ENCODE peak calls at places on chromosomes 4 and X, in eight cellular contexts. J, M, I, Z, W, Q, P and O are unnamed samples.

GRCh38 chr4:140237616-140238352 is 83.8 kb upstream of the MAML3 start:
- DNase-seq in Z (peak; percentile 90), W (no peak), J (no peak), I (peak; percentile 97), M (peak; percentile 93), Q (peak; percentile 72), P (peak; percentile 93), O (no peak)

GRCh38 chr4:108359130-108359709 is 190.5 kb upstream of the LEF1 start:
- DNase-seq in P (no peak), M (no peak), J (no peak), Q (no peak), Z (no peak), I (no peak), W (no peak), O (no peak)

GRCh38 chr4:147731611-147732515 is at the start of gene ARHGAP10:
- DNase-seq in Z (peak; percentile 65), W (peak; percentile 82), P (peak; percentile 82), Q (peak; percentile 83), J (no peak), M (peak; percentile 73), I (peak; percentile 85), O (peak; percentile 71)

GRCh38 chr4:53196872-53197759 is 168.7 kb downstream of the SCFD2 start:
- DNase-seq in I (peak; percentile 95), J (peak; percentile 70), M (peak; percentile 60), Z (no peak), Q (peak; percentile 84), P (peak; percentile 90), W (peak; percentile 47), O (peak; percentile 89)

GRCh38 chrX:45309096-45309495 is 108.4 kb upstream of the DIPK2B start:
- DNase-seq in W (no peak), M (peak; percentile 39), P (peak; percentile 52), Z (no peak), J (no peak), I (peak; percentile 28), Q (no peak), O (no peak)

GRCh38 chr4:52704676-52705075 is 45.6 kb upstream of the USP46 start:
- DNase-seq in Q (no peak), I (no peak), Z (no peak), P (no peak), W (no peak), M (no peak), J (no peak), O (no peak)

GRCh38 chr4:16867827-16868226 is 30.6 kb downstream of the LDB2 start:
- DNase-seq in Z (no peak), M (no peak), P (no peak), Q (no peak), W (no peak), I (no peak), J (no peak), O (no peak)

GRCh38 chr4:152988721-152989553 is 52.8 kb downstream of the FHDC1 start:
- DNase-seq in J (no peak), W (no peak), I (no peak), P (no peak), M (no peak), Q (no peak), Z (no peak), O (no peak)

GRCh38 chrX:122770581-122770980 is 413.5 kb upstream of the GRIA3 start:
- DNase-seq in W (no peak), J (no peak), Z (no peak), Q (no peak), I (no peak), P (no peak), M (peak; percentile 55), O (no peak)

GRCh38 chrX:47608130-47608810 is 11.4 kb downstream of the SYN1 start:
- DNase-seq in P (no peak), I (no peak), Z (peak; percentile 70), Q (no peak), J (no peak), M (no peak), W (no peak), O (no peak)

GRCh38 chr4:174136013-174136412 is 147.5 kb downstream of the FBXO8 start:
- DNase-seq in J (no peak), M (no peak), W (no peak), Z (no peak), Q (peak; percentile 19), I (peak; percentile 37), P (no peak), O (no peak)

GRCh38 chrX:3345281-3346081 is 971 bp downstream of the MXRA5 start:
- DNase-seq in I (peak; percentile 11), P (no peak), J (no peak), Q (peak; percentile 66), W (peak; percentile 63), M (peak; percentile 44), Z (peak; percentile 61), O (no peak)

GRCh38 chrX:123899701-123900100 is 39.8 kb downstream of the XIAP start:
- DNase-seq in W (no peak), Z (no peak), P (peak; percentile 28), Q (no peak), J (no peak), M (peak; percentile 17), I (no peak), O (no peak)

GRCh38 chr4:88054909-88055308 is 47.5 kb downstream of the PKD2 start:
- DNase-seq in J (peak; percentile 23), I (peak; percentile 62), M (peak; percentile 23), W (peak; percentile 39), Z (peak; percentile 60), Q (peak; percentile 69), P (peak; percentile 72), O (peak; percentile 69)

GRCh38 chrX:39821011-39821708 is 276.6 kb downstream of the BCOR start:
- DNase-seq in M (peak; percentile 16), P (peak; percentile 17), J (no peak), W (no peak), I (peak; percentile 29), Q (peak; percentile 73), Z (peak; percentile 77), O (no peak)

GRCh38 chr4:7864685-7865084 is 75.0 kb downstream of the AFAP1 start:
- DNase-seq in Q (no peak), P (no peak), W (no peak), M (no peak), I (no peak), J (no peak), Z (no peak), O (no peak)

GRCh38 chr4:36609631-36610030 is 328.2 kb downstream of the DTHD1 start:
- DNase-seq in P (no peak), J (no peak), M (no peak), I (no peak), W (no peak), Q (no peak), Z (no peak), O (no peak)

GRCh38 chr4:36613999-36614398 is 332.6 kb downstream of the DTHD1 start:
- DNase-seq in W (no peak), I (no peak), Z (no peak), M (no peak), P (no peak), J (no peak), Q (no peak), O (no peak)

GRCh38 chr4:36610628-36611027 is 329.2 kb downstream of the DTHD1 start:
- DNase-seq in P (no peak), I (no peak), W (no peak), M (no peak), Z (no peak), J (no peak), Q (no peak), O (no peak)
- H3K27ac ChIP-seq in P (no peak overlapping the region), I (no peak overlapping the region), W (no peak overlapping the region), M (no peak overlapping the region), Z (no peak overlapping the region), J (no peak overlapping the region), Q (no peak overlapping the region), O (no peak overlapping the region)

GRCh38 chr4:71711985-71712348 is 71.9 kb downstream of the GC start:
- DNase-seq in I (no peak), Q (no peak), P (no peak), W (no peak), M (peak; percentile 58), J (no peak), Z (no peak), O (no peak)

GRCh38 chr4:71713611-71714203 is 70.2 kb downstream of the GC start:
- DNase-seq in M (peak; percentile 38), I (peak; percentile 81), J (peak; percentile 16), P (peak; percentile 77), Q (peak; percentile 77), W (peak; percentile 9), Z (no peak), O (peak; percentile 79)

GRCh38 chr4:71709961-71710360 is 73.9 kb downstream of the GC start:
- DNase-seq in J (no peak), Z (no peak), Q (no peak), I (peak; percentile 30), M (no peak), P (no peak), W (no peak), O (peak; percentile 76)

DNA sequence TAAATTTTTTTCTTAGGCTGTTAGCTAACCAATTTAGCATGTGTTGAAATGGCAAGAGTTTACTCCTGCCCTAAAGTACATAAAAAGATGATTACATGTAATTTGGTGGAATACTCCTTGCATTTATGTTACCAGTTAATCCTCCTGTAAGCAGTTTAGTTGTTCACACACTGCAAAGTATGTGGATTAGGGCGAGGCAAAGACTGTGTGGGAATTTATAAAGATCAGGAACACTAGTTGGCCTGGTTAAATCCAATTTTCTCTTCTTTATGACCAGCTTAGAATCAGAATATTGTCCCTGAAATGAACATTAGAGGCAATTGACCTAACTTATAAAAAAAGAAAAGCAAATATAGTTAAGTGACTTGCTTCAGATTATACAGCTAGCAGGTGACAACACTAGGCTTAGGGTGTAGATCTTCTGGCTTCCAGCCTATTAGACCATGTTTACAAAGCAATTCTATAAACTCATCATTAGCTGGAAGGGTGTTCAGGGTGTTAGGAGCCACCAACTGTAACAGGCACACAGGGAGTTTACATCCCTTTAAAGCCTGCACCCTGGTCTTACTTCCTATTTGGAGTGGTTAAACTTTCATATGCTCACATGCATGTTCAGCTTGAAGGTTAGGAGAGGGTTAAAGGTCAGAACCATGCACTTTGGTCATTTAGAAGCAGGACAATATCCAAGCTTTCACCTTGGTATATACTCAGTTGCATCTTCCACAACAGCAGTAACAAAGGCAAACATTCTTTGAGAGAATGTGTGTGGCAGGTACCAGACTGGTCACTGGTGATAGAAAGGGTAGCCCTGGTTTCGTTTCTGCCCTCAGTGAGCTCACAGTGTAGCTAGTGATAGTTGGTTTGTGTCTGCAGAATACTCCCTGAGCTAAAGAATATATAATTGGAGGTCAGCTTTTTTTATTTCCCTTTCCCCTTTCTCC is 72.6 kb downstream of the GC start:
- DNase-seq in Z (no peak), P (no peak), W (no peak), I (no peak), M (no peak), J (no peak), Q (peak; percentile 21), O (no peak)
- H2AFZ ChIP-seq in Z (no peak overlapping the region), P (no peak overlapping the region), W (no peak overlapping the region), I (peak overlapping the region; percentile 3), M (no peak overlapping the region), J (no peak overlapping the region), Q (no peak overlapping the region), O (no peak overlapping the region)

GRCh38 chr4:101791189-101791572 is 651 bp downstream of the BANK1 start:
- DNase-seq in M (no peak), I (no peak), P (no peak), W (no peak), Z (no peak), Q (no peak), J (peak; percentile 52), O (peak; percentile 45)
- H3K27ac ChIP-seq in M (no peak overlapping the region), I (no peak overlapping the region), P (no peak overlapping the region), W (no peak overlapping the region), Z (no peak overlapping the region), Q (peak overlapping the region; percentile 43), J (peak overlapping the region; percentile 85), O (peak overlapping the region; percentile 56)

DNA sequence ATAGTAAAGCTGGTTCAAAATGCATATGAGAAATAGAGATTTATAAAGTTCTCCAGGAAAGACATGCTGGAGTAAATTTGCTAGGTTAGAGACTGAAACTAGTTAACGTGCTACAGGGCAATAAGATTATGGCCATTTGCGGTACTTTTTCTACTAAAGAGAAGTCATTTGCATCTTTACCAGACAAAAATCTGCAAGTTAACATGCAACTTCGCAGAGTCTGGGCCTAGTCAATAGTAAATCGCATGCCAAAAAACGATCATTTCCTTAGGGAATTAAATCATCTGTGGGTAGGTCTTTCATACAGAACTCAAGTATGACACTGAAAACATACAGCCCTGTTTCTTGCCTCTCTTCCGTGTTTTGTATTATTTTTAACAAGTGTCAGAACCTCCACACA is 32.8 kb upstream of the REST start:
- DNase-seq in J (no peak), Z (no peak), Q (no peak), M (no peak), W (no peak), P (no peak), I (no peak), O (no peak)
- H2AFZ ChIP-seq in J (no peak overlapping the region), Z (no peak overlapping the region), Q (no peak overlapping the region), M (no peak overlapping the region), W (no peak overlapping the region), P (no peak overlapping the region), I (no peak overlapping the region), O (peak overlapping the region; percentile 51)